ENCODE peak calls at places on chromosomes 7 and 10, in five cellular contexts. L, G, X, D and K are unnamed samples.

GRCh38 chr7:98569606-98570337 is 47.3 kb upstream of the NPTX2 start:
- DNase-seq in L (peak; percentile 74), D (no peak), X (no peak), G (no peak), K (no peak)

GRCh38 chr7:80218723-80219122 is 84.1 kb downstream of the GNAI1 start:
- DNase-seq in L (no peak), X (no peak), G (no peak), D (peak; percentile 95), K (no peak)

GRCh38 chr10:71752391-71753090 is 20.8 kb downstream of the VSIR start:
- DNase-seq in L (peak; percentile 84), D (peak; percentile 24), G (no peak), X (no peak), K (no peak)

GRCh38 chr7:23234569-23235296 is 11.8 kb upstream of the GPNMB start:
- DNase-seq in D (no peak), G (no peak), X (no peak), L (no peak), K (peak; percentile 66)

GRCh38 chr10:133455611-133456031 is 1.9 kb downstream of the SCART1 start:
- DNase-seq in L (no peak), D (no peak), G (no peak), X (peak; percentile 4), K (peak; percentile 81)

GRCh38 chr7:72325561-72325960 is 86.6 kb downstream of the CALN1 start:
- DNase-seq in D (no peak), X (no peak), L (no peak), G (no peak), K (no peak)

GRCh38 chr7:46522354-46522906 is 601.4 kb upstream of the IGFBP3 start:
- DNase-seq in G (no peak), X (no peak), L (no peak), D (no peak), K (no peak)

GRCh38 chr7:87209295-87209924 is 10.1 kb downstream of the TMEM243 start:
- DNase-seq in L (no peak), G (no peak), X (no peak), D (no peak), K (no peak)

GRCh38 chr7:6367701-6368211 is 80.0 kb downstream of the DAGLB start:
- DNase-seq in X (no peak), L (peak; percentile 4), G (no peak), D (peak; percentile 77), K (no peak)

GRCh38 chr7:132145466-132145865 is 430.8 kb downstream of the PLXNA4 start:
- DNase-seq in D (peak; percentile 34), L (no peak), X (no peak), G (no peak), K (no peak)

GRCh38 chr10:71201921-71202713 is 10.3 kb upstream of the UNC5B start:
- DNase-seq in X (no peak), L (no peak), G (no peak), D (no peak), K (no peak)

GRCh38 chr10:3785849-3786290 is 861 bp upstream of the KLF6 start:
- DNase-seq in D (peak; percentile 60), X (peak; percentile 59), L (no peak), G (no peak), K (peak; percentile 91)

GRCh38 chr10:106941297-106942034 is 223.0 kb downstream of the SORCS1 start:
- DNase-seq in G (no peak), D (no peak), L (no peak), X (no peak), K (no peak)

DNA sequence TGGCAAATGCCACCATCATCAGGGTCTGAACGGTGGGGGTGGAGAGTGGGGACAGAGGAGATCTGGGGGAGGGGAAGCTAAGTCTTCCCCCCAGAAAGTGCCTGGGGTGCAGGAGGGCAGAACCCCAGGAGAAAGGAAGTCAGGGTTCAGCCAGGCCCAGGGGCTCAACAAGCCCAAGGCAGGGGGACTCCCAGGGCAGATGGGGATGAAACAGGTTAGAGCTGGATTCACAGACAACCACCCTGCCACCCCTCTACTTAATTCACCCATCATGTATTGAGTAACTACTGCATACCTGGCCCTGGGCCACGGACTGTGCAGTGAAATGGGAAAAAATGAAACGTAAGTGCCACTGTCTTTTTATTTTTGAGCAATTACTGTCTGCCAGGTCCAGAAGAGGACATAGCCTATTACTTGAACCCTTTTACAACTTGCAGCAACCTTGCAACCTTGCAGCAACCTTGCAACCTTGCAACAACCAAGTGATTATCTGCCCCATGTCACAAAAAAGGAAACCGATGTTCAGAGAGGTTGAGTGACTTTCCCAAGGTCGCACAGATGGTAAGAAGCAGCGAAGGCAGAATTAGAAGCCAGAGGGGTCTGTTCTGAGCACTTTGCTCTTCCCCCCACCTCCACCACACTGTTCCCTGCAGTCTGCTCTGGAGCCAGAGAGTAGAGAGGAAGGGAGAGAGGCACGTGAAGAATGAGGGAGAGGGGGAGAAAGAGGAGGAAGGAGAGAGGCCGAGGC is 4.8 kb downstream of the ELN start:
- DNase-seq in L (no peak), G (peak; percentile 36), D (no peak), X (no peak), K (no peak)
- H3K27ac ChIP-seq in L (peak overlapping the region; percentile 57), G (peak overlapping the region; percentile 91), D (no peak overlapping the region), X (peak overlapping the region; percentile 91), K (peak overlapping the region; percentile 92)

DNA sequence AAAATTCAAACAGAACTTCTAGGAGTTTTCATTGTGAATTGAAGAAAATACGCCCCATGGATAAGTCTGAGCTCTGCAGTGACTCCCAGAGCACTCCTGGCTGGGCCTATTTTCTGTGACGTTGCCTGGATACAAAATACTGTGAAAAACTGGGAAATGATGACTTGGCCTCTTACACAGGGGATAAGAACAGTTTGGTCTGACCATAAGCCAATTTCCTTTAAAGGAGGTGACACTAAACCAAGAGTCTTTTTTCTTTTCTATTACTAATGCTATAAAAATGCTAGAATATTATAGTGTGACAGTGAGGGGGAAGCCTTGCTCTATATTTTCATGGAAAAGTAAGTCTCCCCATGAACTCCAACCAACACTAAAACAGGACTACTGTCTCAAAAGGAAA is 45.6 kb downstream of the MYOF start:
- DNase-seq in X (peak; percentile 76), L (no peak), G (peak; percentile 57), D (peak; percentile 97), K (no peak)
- H3K4me3 ChIP-seq in X (no peak overlapping the region), L (no peak overlapping the region), G (no peak overlapping the region), D (no peak overlapping the region), K (peak overlapping the region; percentile 6)

GRCh38 chr10:73769396-73769795 is 12.5 kb upstream of the CHCHD1 start:
- DNase-seq in D (no peak), G (no peak), X (no peak), L (no peak), K (no peak)
- TF ChIP-seq POLR2A in D (no peak), G (no peak), X (no peak), L (no peak), K (no peak)

DNA sequence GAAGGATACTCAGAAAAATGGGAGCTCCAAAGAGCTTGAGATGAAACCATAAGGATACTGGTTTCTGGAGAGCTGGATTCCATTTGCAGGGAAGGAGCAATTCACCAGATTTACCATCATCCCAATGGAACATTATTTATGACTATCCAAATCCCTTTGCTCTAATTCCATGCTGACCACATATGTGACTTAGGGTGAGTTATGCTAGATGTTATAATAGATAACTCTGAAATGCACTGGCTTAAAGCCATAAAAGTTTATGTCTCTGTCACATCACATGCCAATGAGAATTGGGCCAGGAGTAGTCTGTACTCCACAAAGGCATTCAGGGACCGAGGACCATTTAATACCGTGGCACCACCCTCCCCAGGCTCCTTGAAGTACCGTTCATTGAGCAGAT is 185.1 kb downstream of the SKIDA1 start:
- DNase-seq in L (no peak), X (no peak), G (no peak), D (no peak), K (no peak)
- H3K27ac ChIP-seq in L (no peak overlapping the region), X (no peak overlapping the region), G (no peak overlapping the region), D (no peak overlapping the region), K (no peak overlapping the region)

DNA sequence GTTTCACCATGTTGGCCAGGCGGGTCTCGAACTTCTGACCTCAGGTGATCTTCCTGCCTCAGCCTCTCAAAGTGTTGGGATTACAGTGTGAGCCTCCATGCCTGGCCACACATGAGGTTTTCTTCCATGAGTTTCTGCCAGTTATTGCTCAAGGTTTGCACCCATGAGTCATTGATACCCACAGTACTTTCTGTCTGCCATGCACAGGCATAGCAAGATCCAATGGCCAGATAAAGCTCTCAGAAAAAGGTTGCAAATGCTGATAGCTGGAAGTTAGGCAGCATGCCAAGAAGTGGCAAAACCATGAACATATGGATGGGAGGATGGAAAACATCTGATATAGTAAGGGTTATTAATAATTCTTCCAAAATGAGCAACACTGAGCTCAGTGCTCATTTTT is 298.7 kb upstream of the NRG3 start:
- DNase-seq in X (no peak), G (no peak), D (no peak), L (no peak), K (no peak)
- H3K4me3 ChIP-seq in X (no peak overlapping the region), G (no peak overlapping the region), D (no peak overlapping the region), L (no peak overlapping the region), K (no peak overlapping the region)

GRCh38 chr10:50395279-50395678 is 144.0 kb upstream of the ASAH2 start:
- DNase-seq in X (no peak), L (no peak), G (no peak), D (peak; percentile 44), K (no peak)
- TF ChIP-seq POLR2A in X (no peak), L (no peak), G (no peak), D (no peak), K (no peak)

GRCh38 chr10:78199759-78200158 is 166.1 kb downstream of the RPS24 start:
- DNase-seq in D (no peak), L (no peak), G (no peak), X (no peak), K (no peak)

GRCh38 chr10:78200686-78201085 is 167.0 kb downstream of the RPS24 start:
- DNase-seq in G (no peak), L (no peak), X (no peak), D (no peak), K (no peak)

GRCh38 chr10:78203915-78204818 is 170.5 kb downstream of the RPS24 start:
- DNase-seq in X (peak; percentile 44), G (no peak), D (no peak), L (no peak), K (no peak)

GRCh38 chr10:78205457-78205856 is 171.8 kb downstream of the RPS24 start:
- DNase-seq in D (no peak), L (no peak), G (no peak), X (no peak), K (no peak)

DNA sequence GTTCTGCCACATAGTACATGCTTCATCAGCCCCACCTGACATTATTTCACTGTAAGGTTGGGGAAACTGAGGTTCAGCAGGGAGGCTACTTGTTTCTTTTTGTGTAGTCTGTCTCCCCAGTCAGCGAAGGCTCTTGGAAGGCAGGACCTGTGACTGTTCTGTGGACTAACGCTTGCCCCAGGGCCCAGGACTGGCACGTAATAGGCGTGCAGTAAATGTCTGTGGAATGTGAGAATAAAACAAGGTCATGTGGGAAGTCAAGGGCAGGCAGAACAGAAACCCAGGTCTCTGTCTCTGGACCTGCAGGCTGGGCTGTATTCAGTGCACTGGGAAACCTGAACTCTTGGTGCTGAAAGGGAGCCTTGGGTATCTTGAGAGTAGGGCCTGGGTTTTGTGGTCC is 168.7 kb downstream of the RPS24 start:
- DNase-seq in L (no peak), D (no peak), X (no peak), G (no peak), K (no peak)
- H3K27ac ChIP-seq in L (no peak overlapping the region), D (no peak overlapping the region), X (no peak overlapping the region), G (no peak overlapping the region), K (no peak overlapping the region)